ENCODE peak calls at places on chromosomes 1 and 21, in eight cellular contexts. B, V, M, G, F, S, Y and C are unnamed samples.

GRCh38 chr1:33030575-33030974 is 6.1 kb downstream of the AK2 start:
- DNase-seq in B (no peak), V (no peak), M (no peak), G (no peak), F (no peak), S (no peak), Y (peak), C (no peak)

GRCh38 chr1:246947255-246947654 is 15.5 kb upstream of the AHCTF1 start:
- DNase-seq in B (no peak), V (no peak), M (no peak), G (peak), F (no peak), S (no peak), Y (peak), C (no peak)

GRCh38 chr1:115828101-115829022 is 12.6 kb downstream of the NHLH2 start:
- DNase-seq in B (peak), V (peak), M (peak), G (no peak), F (peak), S (no peak), Y (peak), C (no peak)

GRCh38 chr1:99170516-99170915 is 93.8 kb upstream of the PLPPR4 start:
- DNase-seq in B (no peak), V (no peak), M (no peak), G (no peak), F (no peak), S (no peak), Y (no peak), C (no peak)

GRCh38 chr1:208248254-208248935 is 4.2 kb upstream of the PLXNA2 start:
- DNase-seq in B (no peak), V (no peak), M (no peak), G (no peak), F (no peak), S (no peak), Y (no peak), C (no peak)

GRCh38 chr1:238088891-238089290 is 198.2 kb upstream of the ZP4 start:
- DNase-seq in B (no peak), V (no peak), M (no peak), G (no peak), F (no peak), S (no peak), Y (no peak), C (no peak)

GRCh38 chr1:143665606-143666005 is 306.2 kb downstream of the FAM72C start:
- DNase-seq in B (no peak), V (no peak), M (no peak), G (no peak), F (no peak), S (no peak), Y (no peak), C (no peak)

GRCh38 chr1:24898909-24899439 is 31.1 kb downstream of the RUNX3 start:
- DNase-seq in B (no peak), V (peak), M (peak), G (no peak), F (peak), S (no peak), Y (peak), C (no peak)

GRCh38 chr21:33901421-33902288 is 13.9 kb downstream of the ATP5PO start:
- DNase-seq in B (no peak), V (peak), M (no peak), G (no peak), F (no peak), S (peak), Y (peak), C (no peak)

GRCh38 chr1:101190441-101190840 is 46.4 kb upstream of the S1PR1 start:
- DNase-seq in B (no peak), V (no peak), M (no peak), G (no peak), F (no peak), S (no peak), Y (no peak), C (no peak)

GRCh38 chr1:80056179-80056578 is 1049.6 kb upstream of the ADGRL4 start:
- DNase-seq in B (no peak), V (no peak), M (no peak), G (no peak), F (no peak), S (no peak), Y (no peak), C (no peak)

GRCh38 chr1:165073402-165074007 is 283.0 kb downstream of the LMX1A start:
- DNase-seq in B (no peak), V (peak), M (no peak), G (no peak), F (no peak), S (peak), Y (no peak), C (no peak)

GRCh38 chr1:220378571-220379302 is 106.5 kb upstream of the RAB3GAP2 start:
- DNase-seq in B (no peak), V (no peak), M (no peak), G (no peak), F (no peak), S (no peak), Y (no peak), C (no peak)

GRCh38 chr1:177278626-177279390 is 108.0 kb downstream of the BRINP2 start:
- DNase-seq in B (no peak), V (no peak), M (no peak), G (no peak), F (no peak), S (no peak), Y (no peak), C (no peak)

GRCh38 chr1:189681252-189681919 is 796.3 kb downstream of the BRINP3 start:
- DNase-seq in B (no peak), V (no peak), M (no peak), G (no peak), F (no peak), S (no peak), Y (no peak), C (no peak)

GRCh38 chr1:47696911-47697441 is 259.1 kb downstream of the FOXD2 start:
- DNase-seq in B (no peak), V (no peak), M (no peak), G (peak), F (peak), S (peak), Y (peak), C (no peak)

GRCh38 chr1:168824418-168824817 is 95.4 kb upstream of the DPT start:
- DNase-seq in B (no peak), V (no peak), M (no peak), G (no peak), F (no peak), S (no peak), Y (no peak), C (no peak)

GRCh38 chr21:39610705-39611104 is 2.0 kb upstream of the B3GALT5 start:
- DNase-seq in B (no peak), V (no peak), M (no peak), G (no peak), F (no peak), S (no peak), Y (no peak), C (no peak)

GRCh38 chr1:216826629-216827028 is 103.4 kb upstream of the ESRRG start:
- DNase-seq in B (no peak), V (no peak), M (no peak), G (no peak), F (no peak), S (no peak), Y (no peak), C (no peak)

GRCh38 chr1:52328615-52329014 is 37.4 kb downstream of the CC2D1B start:
- DNase-seq in B (no peak), V (no peak), M (no peak), G (no peak), F (no peak), S (no peak), Y (no peak), C (no peak)

GRCh38 chr1:175402336-175402735 is 209.8 kb upstream of the KIAA0040 start:
- DNase-seq in B (no peak), V (no peak), M (no peak), G (no peak), F (no peak), S (no peak), Y (no peak), C (no peak)

GRCh38 chr1:31407029-31407626 is 5.9 kb upstream of the SERINC2 start:
- DNase-seq in B (no peak), V (no peak), M (no peak), G (no peak), F (no peak), S (no peak), Y (no peak), C (no peak)

GRCh38 chr1:228176461-228177182 is 11.0 kb downstream of the IBA57 start:
- DNase-seq in B (no peak), V (no peak), M (peak), G (no peak), F (no peak), S (no peak), Y (peak), C (no peak)

GRCh38 chr1:12588695-12589094 is 29.3 kb downstream of the DHRS3 start:
- DNase-seq in B (no peak), V (no peak), M (no peak), G (no peak), F (no peak), S (no peak), Y (no peak), C (no peak)

GRCh38 chr1:164953095-164953494 is 394.1 kb downstream of the PBX1 start:
- DNase-seq in B (no peak), V (no peak), M (no peak), G (no peak), F (no peak), S (no peak), Y (no peak), C (no peak)

GRCh38 chr21:42703173-42703908 is 49.9 kb downstream of the PDE9A start:
- DNase-seq in B (no peak), V (no peak), M (no peak), G (no peak), F (peak), S (no peak), Y (peak), C (no peak)

GRCh38 chr1:68230901-68231626 is 1.3 kb downstream of the WLS start:
- DNase-seq in B (no peak), V (peak), M (peak), G (peak), F (peak), S (no peak), Y (peak), C (no peak)

GRCh38 chr1:145892486-145893087 is 6.9 kb upstream of the ANKRD35 start:
- DNase-seq in B (no peak), V (no peak), M (no peak), G (no peak), F (no peak), S (no peak), Y (no peak), C (no peak)

GRCh38 chr1:27027575-27028250 is 15.1 kb upstream of the TENT5B start:
- DNase-seq in B (no peak), V (no peak), M (no peak), G (no peak), F (no peak), S (no peak), Y (no peak), C (no peak)
- H3K27ac ChIP-seq in B (no peak), V (no peak), M (peak), G (peak), F (peak), S (peak), Y (peak), C (peak)

GRCh38 chr1:65429078-65429477 is 8.6 kb downstream of the LEPR start:
- DNase-seq in B (no peak), V (no peak), M (no peak), G (no peak), F (no peak), S (no peak), Y (no peak), C (no peak)
- H3K4me3 ChIP-seq in B (no peak), V (no peak), M (no peak), G (no peak), F (no peak), S (no peak), Y (no peak), C (no peak)

GRCh38 chr1:27331922-27332321 is 9.9 kb upstream of the SYTL1 start:
- DNase-seq in B (no peak), V (no peak), M (no peak), G (no peak), F (peak), S (no peak), Y (no peak), C (no peak)
- H3K27ac ChIP-seq in B (no peak), V (no peak), M (no peak), G (no peak), F (no peak), S (no peak), Y (no peak), C (no peak)

DNA sequence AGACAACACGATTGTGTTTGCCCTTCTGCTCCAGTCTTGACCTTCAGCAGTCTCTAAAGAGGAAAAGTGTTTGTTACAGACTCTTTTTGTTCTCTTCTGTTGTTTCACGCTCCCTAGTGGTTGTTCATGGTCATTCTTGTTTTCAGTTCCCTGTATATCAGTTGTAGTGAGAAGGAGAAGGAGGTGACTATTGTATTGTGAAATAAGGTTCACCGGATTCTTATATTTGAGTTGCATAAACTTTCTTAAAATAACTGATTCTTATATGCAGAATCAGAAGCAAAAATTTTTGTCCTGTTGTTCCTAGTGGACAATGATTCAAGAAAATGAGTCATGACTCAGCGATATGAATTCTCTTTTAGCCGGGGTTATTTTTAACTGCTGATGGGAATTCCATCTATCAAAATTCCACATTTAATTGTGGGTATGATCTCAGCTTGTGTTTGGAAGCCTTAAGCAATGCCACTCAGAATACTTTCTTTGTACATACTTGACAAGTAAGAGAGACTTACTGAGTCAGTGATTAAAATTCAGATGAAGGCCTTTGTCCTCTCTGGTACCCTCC is 152.2 kb downstream of the CLEC20A start:
- DNase-seq in B (no peak), V (peak), M (no peak), G (no peak), F (no peak), S (peak), Y (no peak), C (no peak)
- H3K4me3 ChIP-seq in B (no peak), V (peak), M (no peak), G (no peak), F (peak), S (no peak), Y (no peak), C (no peak)

DNA sequence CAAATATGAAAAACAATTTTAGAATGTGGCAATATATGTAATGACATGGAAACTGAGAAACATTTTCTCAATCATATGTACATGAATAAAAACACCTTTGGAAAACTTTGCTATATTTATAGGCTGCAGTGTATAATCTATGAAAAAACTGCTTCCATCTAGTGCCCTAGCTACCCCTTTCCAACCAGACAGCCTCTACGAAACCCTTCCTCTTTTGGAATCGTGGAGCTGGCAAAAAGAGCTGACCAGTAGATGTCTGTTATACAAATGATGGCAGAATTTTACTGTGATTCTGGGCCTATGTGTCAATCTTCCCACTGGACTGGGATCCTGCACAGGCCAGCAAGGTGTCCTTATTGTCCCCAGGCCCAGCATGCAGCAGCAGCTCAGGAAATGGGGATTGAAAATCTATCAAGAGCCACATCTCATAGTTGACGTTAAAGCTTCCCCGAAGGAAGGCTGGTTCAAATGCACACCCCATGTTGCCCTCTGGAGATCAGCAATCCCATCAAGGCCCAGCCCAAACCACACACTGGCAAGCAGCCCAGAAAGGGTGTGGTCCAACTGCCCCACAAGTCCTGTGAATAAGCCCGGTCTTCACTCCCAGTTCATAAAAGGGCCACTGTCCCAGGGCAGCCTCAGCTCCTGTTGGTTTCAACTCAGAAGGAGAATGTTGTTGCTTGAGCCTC is 8.9 kb upstream of the FAM20B start:
- DNase-seq in B (no peak), V (peak), M (peak), G (peak), F (peak), S (peak), Y (peak), C (no peak)
- H3K27ac ChIP-seq in B (no peak), V (peak), M (peak), G (peak), F (no peak), S (peak), Y (peak), C (peak)

GRCh38 chr1:39076799-39077148 is 50.6 kb downstream of the NDUFS5 start:
- DNase-seq in B (no peak), V (no peak), M (no peak), G (no peak), F (peak), S (no peak), Y (no peak), C (no peak)

GRCh38 chr1:39080884-39081265 is 54.7 kb downstream of the NDUFS5 start:
- DNase-seq in B (no peak), V (no peak), M (no peak), G (no peak), F (peak), S (no peak), Y (no peak), C (no peak)

GRCh38 chr1:39080269-39080826 is 54.2 kb downstream of the NDUFS5 start:
- DNase-seq in B (no peak), V (no peak), M (no peak), G (no peak), F (peak), S (no peak), Y (no peak), C (no peak)

GRCh38 chr1:39081266-39082139 is 55.4 kb downstream of the NDUFS5 start:
- DNase-seq in B (no peak), V (peak), M (peak), G (no peak), F (peak), S (no peak), Y (no peak), C (no peak)

DNA sequence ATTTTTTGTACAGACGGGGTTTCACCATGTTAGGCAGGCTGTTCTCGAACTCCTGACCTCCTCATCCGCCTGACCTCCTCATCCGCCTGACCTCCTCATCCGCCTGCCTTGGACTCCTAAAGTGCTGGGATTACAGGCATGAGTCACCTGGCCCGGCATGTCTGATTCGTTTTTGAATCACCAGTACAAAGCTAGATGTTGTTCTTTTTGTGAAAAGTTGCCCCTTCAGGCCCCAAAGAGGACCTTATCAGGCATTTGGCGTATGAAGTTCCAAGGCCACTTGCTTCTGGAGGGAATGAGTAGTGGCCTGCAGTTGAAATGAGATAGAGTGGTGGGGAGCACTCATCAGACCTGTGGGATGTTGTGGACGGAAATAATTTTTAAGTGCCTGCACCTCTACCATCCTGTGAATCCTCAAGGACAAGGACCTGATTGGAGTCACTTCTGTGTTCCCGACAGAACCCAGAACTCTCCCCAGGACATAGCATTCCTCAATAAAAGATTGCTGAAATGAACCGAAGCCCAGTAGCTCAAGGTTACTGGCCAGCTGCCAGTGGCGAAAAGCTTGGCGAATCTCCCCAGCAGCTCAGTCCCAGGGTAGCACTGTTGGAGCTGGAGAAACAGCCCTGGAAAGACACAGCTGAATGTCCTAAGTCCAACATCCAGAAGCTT is 50.1 kb downstream of the NDUFS5 start:
- DNase-seq in B (no peak), V (no peak), M (no peak), G (no peak), F (peak), S (no peak), Y (peak), C (no peak)
- H3K4me3 ChIP-seq in B (no peak), V (no peak), M (no peak), G (no peak), F (no peak), S (no peak), Y (no peak), C (no peak)

GRCh38 chr1:81224222-81224621 is 576.5 kb upstream of the ADGRL2 start:
- DNase-seq in B (no peak), V (no peak), M (no peak), G (no peak), F (no peak), S (no peak), Y (no peak), C (no peak)

GRCh38 chr1:81220614-81221071 is 580.1 kb upstream of the ADGRL2 start:
- DNase-seq in B (no peak), V (no peak), M (peak), G (no peak), F (no peak), S (no peak), Y (no peak), C (no peak)

GRCh38 chr1:81225769-81226602 is 574.7 kb upstream of the ADGRL2 start:
- DNase-seq in B (no peak), V (no peak), M (no peak), G (no peak), F (no peak), S (no peak), Y (no peak), C (no peak)

GRCh38 chr1:81217058-81217457 is 583.7 kb upstream of the ADGRL2 start:
- DNase-seq in B (no peak), V (no peak), M (no peak), G (no peak), F (no peak), S (no peak), Y (no peak), C (no peak)

GRCh38 chr1:81221564-81221963 is 579.2 kb upstream of the ADGRL2 start:
- DNase-seq in B (no peak), V (no peak), M (no peak), G (no peak), F (no peak), S (no peak), Y (no peak), C (no peak)
- H3K27ac ChIP-seq in B (no peak), V (no peak), M (no peak), G (no peak), F (no peak), S (no peak), Y (no peak), C (no peak)